ENCODE peak calls at places on chromosomes 1 and 21, in seven cellular contexts. M is PC-3, H is GM23338, I is MM.1S, A is OCI-LY7, J is HCT116, W is GM23248. P is an unnamed sample.

GRCh38 chr1:89799495-89799894 is 21.3 kb upstream of the LRRC8D start:
- DNase-seq in M (peak; percentile 67), H (no peak), I (no peak), A (no peak), J (no peak), W (peak; percentile 9), P (no peak)

GRCh38 chr1:153357076-153357852 is 390 bp upstream of the S100A9 start:
- DNase-seq in M (peak; percentile 96), H (no peak), I (no peak), A (no peak), J (no peak), W (no peak), P (no peak)

GRCh38 chr1:106879538-106879937 is 176.9 kb upstream of the PRMT6 start:
- DNase-seq in M (no peak), H (peak; percentile 3), I (no peak), A (no peak), J (no peak), W (peak; percentile 0), P (peak; percentile 6)

GRCh38 chr1:150226486-150226885 is 9.4 kb downstream of the ANP32E start:
- DNase-seq in M (no peak), H (no peak), I (no peak), A (no peak), J (no peak), W (no peak), P (no peak)

GRCh38 chr21:35136586-35137254 is 87.6 kb upstream of the RUNX1 start:
- DNase-seq in M (peak; percentile 96), H (peak; percentile 17), I (no peak), A (no peak), J (peak; percentile 72), W (peak; percentile 70), P (peak; percentile 69)

GRCh38 chr1:234605983-234606730 is 3.8 kb downstream of the IRF2BP2 start:
- DNase-seq in M (peak; percentile 44), H (no peak), I (peak; percentile 50), A (peak; percentile 30), J (no peak), W (peak; percentile 70), P (peak; percentile 43)

GRCh38 chr1:64038119-64038518 is 165.3 kb upstream of the UBE2U start:
- DNase-seq in M (no peak), H (no peak), I (no peak), A (no peak), J (no peak), W (no peak), P (no peak)

GRCh38 chr1:65221638-65222421 is 73.8 kb downstream of the AK4 start:
- DNase-seq in M (no peak), H (no peak), I (no peak), A (no peak), J (no peak), W (no peak), P (no peak)

GRCh38 chr1:25148673-25149300 is 83.5 kb downstream of the SYF2 start:
- DNase-seq in M (peak; percentile 27), H (peak; percentile 74), I (peak; percentile 31), A (peak; percentile 72), J (no peak), W (no peak), P (no peak)

GRCh38 chr1:53069663-53070327 is 7.8 kb downstream of the PODN start:
- DNase-seq in M (no peak), H (no peak), I (no peak), A (no peak), J (no peak), W (no peak), P (no peak)

GRCh38 chr1:157966034-157966671 is 27.3 kb upstream of the KIRREL1 start:
- DNase-seq in M (no peak), H (peak; percentile 8), I (no peak), A (no peak), J (no peak), W (peak; percentile 49), P (peak; percentile 86)

GRCh38 chr1:215076312-215076711 is 6.2 kb upstream of the KCNK2 start:
- DNase-seq in M (peak; percentile 80), H (peak; percentile 75), I (peak; percentile 37), A (peak; percentile 1), J (peak; percentile 34), W (peak; percentile 38), P (peak; percentile 35)

GRCh38 chr21:44263768-44264167 is 2.1 kb upstream of the DNMT3L start:
- DNase-seq in M (no peak), H (no peak), I (no peak), A (no peak), J (no peak), W (no peak), P (no peak)

GRCh38 chr1:7650801-7651200 is 120.3 kb upstream of the VAMP3 start:
- DNase-seq in M (no peak), H (peak; percentile 59), I (no peak), A (no peak), J (no peak), W (no peak), P (peak; percentile 73)

GRCh38 chr21:42317341-42317741 is 2.1 kb upstream of the TFF3 start:
- DNase-seq in M (no peak), H (no peak), I (peak; percentile 27), A (no peak), J (no peak), W (no peak), P (no peak)

GRCh38 chr1:21439721-21440629 is at the start of gene NBPF3:
- DNase-seq in M (peak; percentile 93), H (peak; percentile 96), I (peak; percentile 95), A (no peak), J (peak; percentile 78), W (peak; percentile 93), P (peak; percentile 97)

GRCh38 chr1:76162254-76162653 is 87.7 kb downstream of the ST6GALNAC3 start:
- DNase-seq in M (no peak), H (no peak), I (no peak), A (peak; percentile 26), J (no peak), W (no peak), P (no peak)

GRCh38 chr1:21200767-21201166 is 24.1 kb upstream of the EIF4G3 start:
- DNase-seq in M (peak; percentile 15), H (no peak), I (no peak), A (no peak), J (no peak), W (peak; percentile 79), P (no peak)

GRCh38 chr1:62530516-62531154 is 66.7 kb upstream of the ANGPTL3 start:
- DNase-seq in M (peak; percentile 64), H (peak; percentile 86), I (no peak), A (peak; percentile 65), J (no peak), W (no peak), P (peak; percentile 72)

GRCh38 chr21:46426313-46427046 is 32.2 kb upstream of the DIP2A start:
- DNase-seq in M (no peak), H (no peak), I (no peak), A (no peak), J (no peak), W (no peak), P (no peak)
- H3K9me2 ChIP-seq in M (no peaks in the 10 kb centered on the region), H (no peaks in the 10 kb centered on the region), I (no peaks in the 10 kb centered on the region), A (no peaks in the 10 kb centered on the region), J (no peaks in the 10 kb centered on the region), W (no peaks in the 10 kb centered on the region), P (no peaks in the 10 kb centered on the region)

GRCh38 chr1:169121146-169121923 is 14.8 kb downstream of the ATP1B1 start:
- DNase-seq in M (peak; percentile 61), H (no peak), I (no peak), A (no peak), J (no peak), W (no peak), P (no peak)
- H3K27ac ChIP-seq in M (no peak overlapping the region), H (no peak overlapping the region), I (no peak overlapping the region), A (no peak overlapping the region), J (no peak overlapping the region), W (no peak overlapping the region), P (peak overlapping the region; percentile 95)

DNA sequence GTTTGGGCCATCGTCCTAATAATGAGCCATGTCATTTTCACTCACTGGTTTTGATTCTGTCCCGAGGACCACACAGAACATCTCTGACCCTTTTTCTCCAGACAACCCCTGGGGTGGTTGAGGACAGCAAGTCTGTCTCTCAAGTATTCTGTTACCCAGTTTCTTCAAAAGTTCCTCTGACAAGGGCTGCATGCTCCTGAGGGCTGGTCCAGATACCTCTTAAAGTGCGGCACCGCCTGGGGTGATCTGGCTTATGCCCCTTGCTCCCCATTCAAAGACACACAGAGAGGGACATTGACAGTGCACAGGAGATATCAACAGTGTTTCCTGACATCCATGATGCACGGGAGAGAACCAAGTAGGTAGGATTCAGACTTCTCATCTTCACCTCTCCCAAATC is 132.9 kb upstream of the EDN2 start:
- DNase-seq in M (no peak), H (no peak), I (no peak), A (no peak), J (no peak), W (no peak), P (no peak)
- H3K9me2 ChIP-seq in M (no peaks in the 10 kb centered on the region), H (peaks cover 4% of the 10 kb centered on the region), I (no peaks in the 10 kb centered on the region), A (no peaks in the 10 kb centered on the region), J (no peaks in the 10 kb centered on the region), W (no peaks in the 10 kb centered on the region), P (no peaks in the 10 kb centered on the region)

DNA sequence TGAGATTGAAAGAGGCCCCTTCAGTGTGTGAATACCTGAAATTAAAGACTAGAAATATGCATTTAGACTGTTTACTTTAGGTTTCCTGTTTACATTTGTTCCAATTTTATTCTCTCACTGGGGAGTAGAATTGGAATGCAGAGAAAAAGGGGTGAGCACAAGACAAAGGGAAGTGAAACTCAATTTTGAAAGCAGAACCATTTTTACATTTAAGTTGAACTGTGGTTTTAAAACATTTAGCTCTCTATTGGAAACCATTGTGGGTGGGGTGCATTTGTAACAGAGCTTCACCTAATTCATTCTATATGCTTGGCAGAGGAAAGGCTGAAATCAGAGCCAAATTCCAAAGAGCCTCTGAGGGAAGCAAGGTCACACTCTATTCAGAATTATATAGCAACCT is 235.3 kb upstream of the C1orf105 start:
- DNase-seq in M (no peak), H (peak; percentile 21), I (peak; percentile 83), A (peak; percentile 65), J (no peak), W (no peak), P (no peak)
- H3K27ac ChIP-seq in M (no peak overlapping the region), H (peak overlapping the region; percentile 15), I (peak overlapping the region; percentile 17), A (peak overlapping the region; percentile 33), J (no peak overlapping the region), W (no peak overlapping the region), P (peak overlapping the region; percentile 71)

GRCh38 chr21:14541840-14542495 is 4.1 kb downstream of the SAMSN1 start:
- DNase-seq in M (no peak), H (no peak), I (no peak), A (no peak), J (no peak), W (no peak), P (no peak)
- H3K9me2 ChIP-seq in M (no peaks in the 10 kb centered on the region), H (no peaks in the 10 kb centered on the region), I (no peaks in the 10 kb centered on the region), A (no peaks in the 10 kb centered on the region), J (no peaks in the 10 kb centered on the region), W (no peaks in the 10 kb centered on the region), P (no peaks in the 10 kb centered on the region)

GRCh38 chr21:45333583-45334121 is 46.0 kb upstream of the POFUT2 start:
- DNase-seq in M (no peak), H (no peak), I (no peak), A (no peak), J (no peak), W (no peak), P (no peak)
- H3K27ac ChIP-seq in M (no peak overlapping the region), H (no peak overlapping the region), I (no peak overlapping the region), A (no peak overlapping the region), J (no peak overlapping the region), W (no peak overlapping the region), P (peak overlapping the region; percentile 48)

P was measured in hepatocyte.